ENCODE peak calls at places on chromosomes 1 and 21, in seven cellular contexts. One of them, this sample, is unnamed.
A peak's percentile ranks its signal among the peaks of the same experiment; 100 is the strongest.

GRCh38 chr1:117567435-117567834 is 38.4 kb upstream of the TENT5C start:
- DNase-seq in Peyer's patch: no peak
- DNase-seq in kidney epithelial cell: no peak
- DNase-seq in endothelial cell of umbilical vein: no peak
- DNase-seq in GM12865: no peak
- DNase-seq in ovary: no peak
- DNase-seq in brain microvascular endothelial cell: no peak
- DNase-seq in this sample: peak; percentile 27

GRCh38 chr1:181423301-181423918 is 59.9 kb upstream of the CACNA1E start:
- DNase-seq in Peyer's patch: peak; percentile 31
- DNase-seq in kidney epithelial cell: no peak
- DNase-seq in endothelial cell of umbilical vein: peak; percentile 23
- DNase-seq in GM12865: peak; percentile 59
- DNase-seq in ovary: no peak
- DNase-seq in brain microvascular endothelial cell: peak; percentile 48
- DNase-seq in this sample: no peak

GRCh38 chr21:46116189-46116845 is 18.4 kb downstream of the COL6A2 start:
- DNase-seq in Peyer's patch: no peak
- DNase-seq in kidney epithelial cell: no peak
- DNase-seq in endothelial cell of umbilical vein: no peak
- DNase-seq in GM12865: no peak
- DNase-seq in ovary: peak; percentile 6
- DNase-seq in brain microvascular endothelial cell: no peak
- DNase-seq in this sample: no peak

GRCh38 chr21:38773108-38774061 is 32.3 kb upstream of the ETS2 start:
- DNase-seq in Peyer's patch: no peak
- DNase-seq in kidney epithelial cell: peak; percentile 80
- DNase-seq in endothelial cell of umbilical vein: peak; percentile 91
- DNase-seq in GM12865: peak; percentile 54
- DNase-seq in ovary: no peak
- DNase-seq in brain microvascular endothelial cell: peak; percentile 95
- DNase-seq in this sample: no peak

GRCh38 chr1:80392529-80392928 is 1386.0 kb upstream of the ADGRL4 start:
- DNase-seq in Peyer's patch: no peak
- DNase-seq in kidney epithelial cell: peak; percentile 2
- DNase-seq in endothelial cell of umbilical vein: peak; percentile 9
- DNase-seq in GM12865: no peak
- DNase-seq in ovary: no peak
- DNase-seq in brain microvascular endothelial cell: peak; percentile 24
- DNase-seq in this sample: no peak

GRCh38 chr1:156838972-156839371 is 19.9 kb downstream of the INSRR start:
- DNase-seq in Peyer's patch: peak; percentile 29
- DNase-seq in kidney epithelial cell: no peak
- DNase-seq in endothelial cell of umbilical vein: peak; percentile 30
- DNase-seq in GM12865: peak; percentile 39
- DNase-seq in ovary: no peak
- DNase-seq in brain microvascular endothelial cell: no peak
- DNase-seq in this sample: no peak

GRCh38 chr1:145999321-146000024 is 3.1 kb upstream of the TXNIP start:
- DNase-seq in Peyer's patch: peak; percentile 60
- DNase-seq in kidney epithelial cell: no peak
- DNase-seq in endothelial cell of umbilical vein: no peak
- DNase-seq in GM12865: peak; percentile 18
- DNase-seq in ovary: peak; percentile 57
- DNase-seq in brain microvascular endothelial cell: no peak
- DNase-seq in this sample: no peak

GRCh38 chr1:41716188-41717130 is 202.3 kb downstream of the HIVEP3 start:
- DNase-seq in Peyer's patch: no peak
- DNase-seq in kidney epithelial cell: no peak
- DNase-seq in endothelial cell of umbilical vein: no peak
- DNase-seq in GM12865: no peak
- DNase-seq in ovary: no peak
- DNase-seq in brain microvascular endothelial cell: no peak
- DNase-seq in this sample: no peak

GRCh38 chr1:231493421-231494185 is 34.9 kb upstream of the TSNAX start:
- DNase-seq in Peyer's patch: no peak
- DNase-seq in kidney epithelial cell: no peak
- DNase-seq in endothelial cell of umbilical vein: peak; percentile 62
- DNase-seq in GM12865: peak; percentile 29
- DNase-seq in ovary: no peak
- DNase-seq in brain microvascular endothelial cell: peak; percentile 60
- DNase-seq in this sample: no peak

GRCh38 chr1:209491496-209491895 is 92.0 kb upstream of the CAMK1G start:
- DNase-seq in Peyer's patch: no peak
- DNase-seq in kidney epithelial cell: no peak
- DNase-seq in endothelial cell of umbilical vein: no peak
- DNase-seq in GM12865: no peak
- DNase-seq in ovary: no peak
- DNase-seq in brain microvascular endothelial cell: no peak
- DNase-seq in this sample: no peak

GRCh38 chr21:44872568-44873355 is 728 bp downstream of the PTTG1IP start:
- DNase-seq in Peyer's patch: peak; percentile 28
- DNase-seq in kidney epithelial cell: no peak
- DNase-seq in endothelial cell of umbilical vein: peak; percentile 53
- DNase-seq in GM12865: peak; percentile 36
- DNase-seq in ovary: peak; percentile 33
- DNase-seq in brain microvascular endothelial cell: peak; percentile 28
- DNase-seq in this sample: peak; percentile 56

GRCh38 chr1:6969106-6969505 is 183.9 kb downstream of the CAMTA1 start:
- DNase-seq in Peyer's patch: no peak
- DNase-seq in kidney epithelial cell: peak; percentile 35
- DNase-seq in endothelial cell of umbilical vein: no peak
- DNase-seq in GM12865: no peak
- DNase-seq in ovary: no peak
- DNase-seq in brain microvascular endothelial cell: peak; percentile 17
- DNase-seq in this sample: no peak

GRCh38 chr1:160682983-160683886 is 28.4 kb downstream of the CD48 start:
- DNase-seq in Peyer's patch: no peak
- DNase-seq in kidney epithelial cell: no peak
- DNase-seq in endothelial cell of umbilical vein: no peak
- DNase-seq in GM12865: peak; percentile 33
- DNase-seq in ovary: no peak
- DNase-seq in brain microvascular endothelial cell: no peak
- DNase-seq in this sample: no peak

GRCh38 chr1:152110860-152111514 is 4.3 kb downstream of the TCHH start:
- DNase-seq in Peyer's patch: no peak
- DNase-seq in kidney epithelial cell: no peak
- DNase-seq in endothelial cell of umbilical vein: peak; percentile 58
- DNase-seq in GM12865: peak; percentile 55
- DNase-seq in ovary: no peak
- DNase-seq in brain microvascular endothelial cell: peak; percentile 20
- DNase-seq in this sample: no peak

GRCh38 chr1:152112101-152112884 is 3.0 kb downstream of the TCHH start:
- DNase-seq in Peyer's patch: no peak
- DNase-seq in kidney epithelial cell: no peak
- DNase-seq in endothelial cell of umbilical vein: peak; percentile 3
- DNase-seq in GM12865: peak; percentile 18
- DNase-seq in ovary: no peak
- DNase-seq in brain microvascular endothelial cell: no peak
- DNase-seq in this sample: no peak

GRCh38 chr1:152110365-152110859 is 4.8 kb downstream of the TCHH start:
- DNase-seq in Peyer's patch: no peak
- DNase-seq in kidney epithelial cell: no peak
- DNase-seq in endothelial cell of umbilical vein: peak; percentile 49
- DNase-seq in GM12865: peak; percentile 50
- DNase-seq in ovary: no peak
- DNase-seq in brain microvascular endothelial cell: peak; percentile 27
- DNase-seq in this sample: no peak

GRCh38 chr1:152112885-152113432 is 2.3 kb downstream of the TCHH start:
- DNase-seq in Peyer's patch: no peak
- DNase-seq in kidney epithelial cell: no peak
- DNase-seq in endothelial cell of umbilical vein: no peak
- DNase-seq in GM12865: no peak
- DNase-seq in ovary: no peak
- DNase-seq in brain microvascular endothelial cell: no peak
- DNase-seq in this sample: no peak

GRCh38 chr1:152111515-152111968 is 3.7 kb downstream of the TCHH start:
- DNase-seq in Peyer's patch: no peak
- DNase-seq in kidney epithelial cell: no peak
- DNase-seq in endothelial cell of umbilical vein: peak; percentile 50
- DNase-seq in GM12865: peak; percentile 67
- DNase-seq in ovary: no peak
- DNase-seq in brain microvascular endothelial cell: peak; percentile 9
- DNase-seq in this sample: no peak
- H3K4me3 ChIP-seq in Peyer's patch: peak overlapping the region; percentile 42
- H3K4me3 ChIP-seq in kidney epithelial cell: peak overlapping the region; percentile 32
- H3K4me3 ChIP-seq in endothelial cell of umbilical vein: no peak overlapping the region
- H3K4me3 ChIP-seq in GM12865: peak overlapping the region; percentile 50
- H3K4me3 ChIP-seq in ovary: no peak overlapping the region
- H3K4me3 ChIP-seq in brain microvascular endothelial cell: peak overlapping the region; percentile 47
- H3K4me3 ChIP-seq in this sample: no peak overlapping the region

GRCh38 chr1:149936076-149936991 is at the start of gene MTMR11:
- DNase-seq in Peyer's patch: no peak
- DNase-seq in kidney epithelial cell: no peak
- DNase-seq in endothelial cell of umbilical vein: no peak
- DNase-seq in GM12865: no peak
- DNase-seq in ovary: peak; percentile 58
- DNase-seq in brain microvascular endothelial cell: no peak
- DNase-seq in this sample: no peak
- H3K4me3 ChIP-seq in Peyer's patch: peak within 1 kb of the TSS; percentile 24
- H3K4me3 ChIP-seq in kidney epithelial cell: peak within 1 kb of the TSS; percentile 58
- H3K4me3 ChIP-seq in endothelial cell of umbilical vein: peak within 1 kb of the TSS; percentile 45
- H3K4me3 ChIP-seq in GM12865: no peak within 1 kb of the TSS
- H3K4me3 ChIP-seq in ovary: peak within 1 kb of the TSS; percentile 54
- H3K4me3 ChIP-seq in brain microvascular endothelial cell: peak within 1 kb of the TSS; percentile 75
- H3K4me3 ChIP-seq in this sample: peak within 1 kb of the TSS; percentile 55

DNA sequence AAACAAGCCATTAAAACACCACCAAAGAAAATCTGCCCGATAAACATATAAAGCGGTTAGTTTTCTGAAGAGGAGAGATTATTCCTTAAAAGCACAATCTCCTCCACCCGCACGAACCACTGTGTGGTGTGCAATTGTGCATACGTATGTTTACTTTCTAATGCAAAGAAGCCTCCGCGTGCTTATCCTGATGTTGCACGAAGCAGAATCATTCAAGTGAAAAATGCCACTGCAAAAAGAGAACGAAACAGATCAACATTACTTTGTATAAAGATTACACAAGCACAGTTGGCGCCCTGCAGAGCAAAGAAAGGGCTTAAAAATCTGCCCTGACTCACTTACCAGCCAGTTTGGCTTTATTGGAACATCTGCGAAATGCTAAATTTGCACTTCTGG is 166.8 kb downstream of the ZNF281 start:
- DNase-seq in Peyer's patch: no peak
- DNase-seq in kidney epithelial cell: no peak
- DNase-seq in endothelial cell of umbilical vein: no peak
- DNase-seq in GM12865: no peak
- DNase-seq in ovary: no peak
- DNase-seq in brain microvascular endothelial cell: no peak
- DNase-seq in this sample: no peak
- H3K4me3 ChIP-seq in Peyer's patch: no peak overlapping the region
- H3K4me3 ChIP-seq in kidney epithelial cell: no peak overlapping the region
- H3K4me3 ChIP-seq in endothelial cell of umbilical vein: no peak overlapping the region
- H3K4me3 ChIP-seq in GM12865: no peak overlapping the region
- H3K4me3 ChIP-seq in ovary: no peak overlapping the region
- H3K4me3 ChIP-seq in brain microvascular endothelial cell: no peak overlapping the region
- H3K4me3 ChIP-seq in this sample: no peak overlapping the region

GRCh38 chr1:241972703-241973375 is 15.3 kb downstream of the BECN2 start:
- DNase-seq in Peyer's patch: no peak
- DNase-seq in kidney epithelial cell: peak; percentile 71
- DNase-seq in endothelial cell of umbilical vein: no peak
- DNase-seq in GM12865: no peak
- DNase-seq in ovary: no peak
- DNase-seq in brain microvascular endothelial cell: peak; percentile 54
- DNase-seq in this sample: no peak
- H3K4me3 ChIP-seq in Peyer's patch: no peak overlapping the region
- H3K4me3 ChIP-seq in kidney epithelial cell: no peak overlapping the region
- H3K4me3 ChIP-seq in endothelial cell of umbilical vein: no peak overlapping the region
- H3K4me3 ChIP-seq in GM12865: no peak overlapping the region
- H3K4me3 ChIP-seq in ovary: no peak overlapping the region
- H3K4me3 ChIP-seq in brain microvascular endothelial cell: no peak overlapping the region
- H3K4me3 ChIP-seq in this sample: no peak overlapping the region

DNA sequence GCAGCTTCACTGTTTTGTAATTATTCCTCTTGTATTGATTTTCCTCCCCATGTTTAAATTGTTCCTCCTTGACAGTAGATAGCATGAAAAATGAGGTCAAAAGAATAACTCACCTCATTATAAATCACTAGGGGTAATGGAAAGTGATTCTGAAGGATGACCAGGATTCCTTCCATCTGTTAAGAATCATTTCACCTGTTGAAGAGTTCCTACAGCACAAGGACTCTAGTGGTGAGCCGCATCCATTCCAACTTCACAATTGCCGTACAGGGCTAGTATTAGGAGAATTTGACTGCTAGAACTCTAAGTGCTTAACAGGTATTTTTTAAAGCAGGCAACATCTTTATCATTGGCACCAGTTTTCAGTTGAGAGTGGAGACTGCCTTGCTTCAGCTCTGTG is 13.7 kb downstream of the PPP1R12B start:
- DNase-seq in Peyer's patch: no peak
- DNase-seq in kidney epithelial cell: no peak
- DNase-seq in endothelial cell of umbilical vein: no peak
- DNase-seq in GM12865: no peak
- DNase-seq in ovary: no peak
- DNase-seq in brain microvascular endothelial cell: no peak
- DNase-seq in this sample: no peak
- H3K4me3 ChIP-seq in Peyer's patch: no peak overlapping the region
- H3K4me3 ChIP-seq in kidney epithelial cell: no peak overlapping the region
- H3K4me3 ChIP-seq in endothelial cell of umbilical vein: no peak overlapping the region
- H3K4me3 ChIP-seq in GM12865: no peak overlapping the region
- H3K4me3 ChIP-seq in ovary: no peak overlapping the region
- H3K4me3 ChIP-seq in brain microvascular endothelial cell: no peak overlapping the region
- H3K4me3 ChIP-seq in this sample: no peak overlapping the region

DNA sequence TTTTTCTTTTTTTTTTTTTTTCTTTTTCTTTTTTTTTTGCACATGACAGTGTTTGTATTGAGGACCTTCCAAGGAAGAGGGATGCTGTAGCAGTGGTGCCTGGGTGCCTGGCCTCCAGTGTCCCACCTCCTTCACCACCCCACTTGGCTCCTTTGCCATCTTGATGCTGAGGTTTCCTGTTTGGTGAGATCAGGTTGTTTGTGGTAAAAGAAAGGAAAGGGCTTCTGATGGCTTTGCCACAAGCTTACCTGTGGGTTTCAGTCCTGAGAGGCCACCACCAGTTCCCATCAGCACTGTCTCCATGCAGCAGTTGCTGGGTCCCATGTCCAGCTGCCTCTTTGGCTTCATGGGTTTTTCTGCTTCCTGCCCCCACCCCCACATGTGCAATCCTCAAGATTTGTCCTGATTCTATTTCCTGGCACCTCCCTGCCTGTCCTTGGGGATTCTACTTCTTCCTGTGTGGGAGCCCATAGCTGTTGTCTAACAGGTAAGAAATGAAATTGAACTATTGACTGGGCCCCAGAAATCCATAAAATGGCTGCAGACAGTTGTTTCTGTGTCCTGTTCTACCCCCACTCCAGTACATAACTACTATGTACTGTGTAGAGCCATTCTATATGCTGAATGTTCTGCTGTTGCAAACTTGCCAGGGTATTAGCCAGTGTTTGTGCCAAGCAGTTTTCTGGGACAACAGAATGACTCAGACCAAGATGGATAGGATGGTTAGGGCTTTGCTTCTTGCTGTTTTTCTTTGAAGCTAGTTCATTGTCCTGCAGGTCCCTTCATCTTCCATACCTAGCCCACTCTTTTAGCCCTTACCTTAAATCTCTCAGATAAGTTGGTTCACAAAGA is 4.2 kb upstream of the CCDC28B start:
- DNase-seq in Peyer's patch: no peak
- DNase-seq in kidney epithelial cell: no peak
- DNase-seq in endothelial cell of umbilical vein: peak; percentile 12
- DNase-seq in GM12865: no peak
- DNase-seq in ovary: no peak
- DNase-seq in brain microvascular endothelial cell: no peak
- DNase-seq in this sample: no peak
- H3K4me3 ChIP-seq in Peyer's patch: no peak overlapping the region
- H3K4me3 ChIP-seq in kidney epithelial cell: no peak overlapping the region
- H3K4me3 ChIP-seq in endothelial cell of umbilical vein: no peak overlapping the region
- H3K4me3 ChIP-seq in GM12865: no peak overlapping the region
- H3K4me3 ChIP-seq in ovary: no peak overlapping the region
- H3K4me3 ChIP-seq in brain microvascular endothelial cell: no peak overlapping the region
- H3K4me3 ChIP-seq in this sample: no peak overlapping the region

GRCh38 chr1:153532161-153532560 is 3.6 kb downstream of the S100A6 start:
- DNase-seq in Peyer's patch: no peak
- DNase-seq in kidney epithelial cell: no peak
- DNase-seq in endothelial cell of umbilical vein: peak; percentile 25
- DNase-seq in GM12865: no peak
- DNase-seq in ovary: no peak
- DNase-seq in brain microvascular endothelial cell: no peak
- DNase-seq in this sample: no peak
- H3K4me3 ChIP-seq in Peyer's patch: no peak overlapping the region
- H3K4me3 ChIP-seq in kidney epithelial cell: no peak overlapping the region
- H3K4me3 ChIP-seq in endothelial cell of umbilical vein: no peak overlapping the region
- H3K4me3 ChIP-seq in GM12865: no peak overlapping the region
- H3K4me3 ChIP-seq in ovary: no peak overlapping the region
- H3K4me3 ChIP-seq in brain microvascular endothelial cell: no peak overlapping the region
- H3K4me3 ChIP-seq in this sample: no peak overlapping the region